ENCODE peak calls at places on chromosomes 6 and 20, in six cellular contexts. J, X, H, G, E and U are unnamed samples.

GRCh38 chr6:138498575-138499302 is 555 bp downstream of the NHSL1 start:
- DNase-seq in J (no peak), X (no peak), H (no peak), G (no peak), E (no peak), U (no peak)

GRCh38 chr6:22152871-22153270 is 144.0 kb downstream of the PRL start:
- DNase-seq in J (no peak), X (no peak), H (no peak), G (no peak), E (no peak), U (no peak)

GRCh38 chr6:37303891-37304503 is 46.1 kb upstream of the TMEM217 start:
- DNase-seq in J (peak), X (no peak), H (no peak), G (no peak), E (peak), U (no peak)

GRCh38 chr20:3786126-3786484 is 435 bp downstream of the CENPB start:
- DNase-seq in J (peak), X (peak), H (no peak), G (peak), E (peak), U (no peak)

GRCh38 chr6:87968435-87969278 is 79.0 kb upstream of the SPACA1 start:
- DNase-seq in J (peak), X (no peak), H (no peak), G (no peak), E (peak), U (peak)

GRCh38 chr20:47019106-47019824 is 124.6 kb downstream of the EYA2 start:
- DNase-seq in J (peak), X (no peak), H (no peak), G (no peak), E (peak), U (peak)

GRCh38 chr6:20873425-20874190 is 339.4 kb downstream of the CDKAL1 start:
- DNase-seq in J (no peak), X (no peak), H (no peak), G (no peak), E (peak), U (no peak)

GRCh38 chr6:140572129-140572528 is 1197.7 kb upstream of the CITED2 start:
- DNase-seq in J (no peak), X (no peak), H (no peak), G (no peak), E (peak), U (no peak)

GRCh38 chr6:28856617-28857000 is 67.2 kb downstream of the TRIM27 start:
- DNase-seq in J (no peak), X (no peak), H (no peak), G (no peak), E (no peak), U (no peak)

GRCh38 chr6:44662461-44663121 is 275.1 kb downstream of the CDC5L start:
- DNase-seq in J (no peak), X (no peak), H (no peak), G (no peak), E (peak), U (no peak)

GRCh38 chr6:142568857-142569597 is 267.2 kb downstream of the ADGRG6 start:
- DNase-seq in J (no peak), X (no peak), H (no peak), G (no peak), E (peak), U (no peak)
- TF ChIP-seq CTCF in J (no peak), X (no peak), H (no peak), G (no peak), E (no peak), U (no peak)

GRCh38 chr6:152596706-152597105 is 40.5 kb downstream of the SYNE1 start:
- DNase-seq in J (no peak), X (no peak), H (no peak), G (no peak), E (no peak), U (no peak)

GRCh38 chr6:152598421-152598820 is 38.7 kb downstream of the SYNE1 start:
- DNase-seq in J (no peak), X (no peak), H (no peak), G (no peak), E (no peak), U (no peak)

GRCh38 chr6:152594726-152595125 is 42.4 kb downstream of the SYNE1 start:
- DNase-seq in J (no peak), X (no peak), H (no peak), G (no peak), E (no peak), U (no peak)

GRCh38 chr6:152598858-152599537 is 38.2 kb downstream of the SYNE1 start:
- DNase-seq in J (no peak), X (no peak), H (no peak), G (no peak), E (peak), U (no peak)

GRCh38 chr6:152595507-152595906 is 41.7 kb downstream of the SYNE1 start:
- DNase-seq in J (no peak), X (no peak), H (no peak), G (no peak), E (peak), U (no peak)
- TF ChIP-seq CTCF in J (peak), X (no peak), H (no peak), G (no peak), E (peak), U (no peak)

GRCh38 chr20:59193325-59193724 is 29.7 kb downstream of the ZNF831 start:
- DNase-seq in J (no peak), X (no peak), H (no peak), G (no peak), E (no peak), U (no peak)

GRCh38 chr20:59192533-59192896 is 28.9 kb downstream of the ZNF831 start:
- DNase-seq in J (no peak), X (no peak), H (no peak), G (no peak), E (no peak), U (no peak)

GRCh38 chr20:59191036-59191755 is 27.6 kb downstream of the ZNF831 start:
- DNase-seq in J (no peak), X (no peak), H (no peak), G (no peak), E (no peak), U (no peak)

GRCh38 chr20:59190509-59190908 is 26.9 kb downstream of the ZNF831 start:
- DNase-seq in J (no peak), X (no peak), H (no peak), G (no peak), E (no peak), U (no peak)

GRCh38 chr20:59191756-59192532 is 28.3 kb downstream of the ZNF831 start:
- DNase-seq in J (no peak), X (no peak), H (no peak), G (no peak), E (no peak), U (no peak)
- TF ChIP-seq CTCF in J (no peak), X (no peak), H (no peak), G (no peak), E (no peak), U (no peak)

DNA sequence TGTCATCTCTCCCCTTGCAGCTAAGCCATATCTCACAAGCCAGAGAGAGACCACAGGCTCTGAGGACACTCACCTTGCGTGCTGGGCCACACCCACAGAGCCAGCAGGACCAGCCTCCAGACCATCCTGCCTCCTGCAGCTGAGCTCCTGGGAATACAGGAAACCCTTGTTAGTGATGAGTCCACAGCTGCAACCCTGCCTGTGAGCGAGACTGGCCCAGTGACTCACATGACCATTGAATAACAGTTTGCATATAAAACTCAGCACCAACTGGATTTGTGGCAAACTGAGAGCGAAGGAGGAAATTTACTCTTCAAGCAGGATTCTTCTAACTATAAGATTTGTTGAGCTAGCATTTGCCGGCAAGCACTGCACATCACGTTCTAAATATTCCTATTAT is 3.0 kb downstream of the THBS2 start:
- DNase-seq in J (no peak), X (no peak), H (peak), G (no peak), E (peak), U (no peak)
- TF ChIP-seq CTCF in J (no peak), X (no peak), H (no peak), G (no peak), E (no peak), U (no peak)